ENCODE peak calls at places on chromosomes 1 and 21, in five cellular contexts. X is sigmoid colon, B is colonic mucosa, I is K562, E is lung. J is an unnamed sample.

GRCh38 chr1:43565600-43566360 is 35.1 kb downstream of the PTPRF start:
- DNase-seq in X (peak; percentile 74), B (peak; percentile 77), I (peak; percentile 70), E (no peak), J (peak; percentile 27)

GRCh38 chr1:160548183-160548582 is 25.1 kb upstream of the SLAMF6 start:
- DNase-seq in X (no peak), B (no peak), I (no peak), E (no peak), J (no peak)

GRCh38 chr1:203124546-203125317 is 2.8 kb upstream of the ADORA1 start:
- DNase-seq in X (no peak), B (no peak), I (no peak), E (no peak), J (no peak)

GRCh38 chr1:162689745-162690671 is 57.7 kb downstream of the DDR2 start:
- DNase-seq in X (no peak), B (no peak), I (no peak), E (no peak), J (no peak)

GRCh38 chr1:45789601-45790000 is 13.8 kb upstream of the MAST2 start:
- DNase-seq in X (no peak), B (no peak), I (no peak), E (no peak), J (no peak)

GRCh38 chr1:205700865-205701401 is 20.6 kb upstream of the SLC45A3 start:
- DNase-seq in X (no peak), B (no peak), I (peak; percentile 48), E (no peak), J (no peak)

GRCh38 chr1:44835738-44836675 is 7.0 kb downstream of the PTCH2 start:
- DNase-seq in X (peak; percentile 87), B (peak; percentile 91), I (peak; percentile 82), E (peak; percentile 84), J (peak; percentile 91)

GRCh38 chr1:41381691-41382530 is 20.7 kb downstream of the FOXO6 start:
- DNase-seq in X (peak; percentile 83), B (peak; percentile 43), I (no peak), E (no peak), J (no peak)

GRCh38 chr21:44907966-44908364 is 12.7 kb downstream of the ITGB2 start:
- DNase-seq in X (no peak), B (no peak), I (no peak), E (no peak), J (no peak)

GRCh38 chr1:95716097-95716496 is 482.1 kb downstream of the RWDD3 start:
- DNase-seq in X (no peak), B (no peak), I (no peak), E (no peak), J (no peak)

GRCh38 chr1:27787895-27788294 is 14.9 kb downstream of the STX12 start:
- DNase-seq in X (no peak), B (no peak), I (no peak), E (no peak), J (no peak)

GRCh38 chr1:167127661-167128060 is 33.8 kb downstream of the STYXL2 start:
- DNase-seq in X (no peak), B (no peak), I (no peak), E (no peak), J (no peak)
- H3K9me3 ChIP-seq in X (no peaks in the 10 kb centered on the region), B (no peaks in the 10 kb centered on the region), I (no peaks in the 10 kb centered on the region), E (no peaks in the 10 kb centered on the region), J (no peaks in the 10 kb centered on the region)

DNA sequence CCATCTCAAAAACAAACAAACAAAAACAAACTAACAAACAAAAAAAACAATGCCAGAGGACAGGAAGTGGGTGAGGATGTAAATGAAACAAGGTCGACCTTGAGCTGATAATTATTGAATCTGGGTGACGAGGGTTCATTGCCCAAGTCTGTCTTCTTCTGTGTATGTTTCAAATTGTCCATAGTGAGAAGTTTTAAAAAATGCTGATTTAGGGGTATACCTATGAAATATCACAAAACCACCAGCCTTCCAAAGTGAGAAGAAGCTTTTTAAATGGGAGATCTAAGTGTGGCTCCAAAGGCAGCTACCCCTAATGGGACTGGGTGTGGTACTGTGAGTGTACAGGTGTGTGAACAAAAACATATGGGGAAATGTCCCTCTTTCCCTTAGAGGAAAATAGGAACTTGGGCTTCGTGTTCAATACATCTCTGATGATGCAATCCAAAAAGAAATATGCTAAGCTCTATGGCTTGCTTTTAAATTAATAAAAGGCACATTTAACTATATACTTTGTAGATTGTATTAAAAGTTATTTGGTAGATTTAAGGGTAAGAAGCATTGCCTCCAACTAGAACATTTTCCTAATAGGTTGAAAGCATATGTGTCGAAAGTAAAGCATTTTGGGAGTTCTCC is 33.1 kb upstream of the VPS26C start:
- DNase-seq in X (no peak), B (no peak), I (no peak), E (no peak), J (no peak)
- H3K4me3 ChIP-seq in X (no peak overlapping the region), B (no peak overlapping the region), I (no peak overlapping the region), E (no peak overlapping the region), J (no peak overlapping the region)

DNA sequence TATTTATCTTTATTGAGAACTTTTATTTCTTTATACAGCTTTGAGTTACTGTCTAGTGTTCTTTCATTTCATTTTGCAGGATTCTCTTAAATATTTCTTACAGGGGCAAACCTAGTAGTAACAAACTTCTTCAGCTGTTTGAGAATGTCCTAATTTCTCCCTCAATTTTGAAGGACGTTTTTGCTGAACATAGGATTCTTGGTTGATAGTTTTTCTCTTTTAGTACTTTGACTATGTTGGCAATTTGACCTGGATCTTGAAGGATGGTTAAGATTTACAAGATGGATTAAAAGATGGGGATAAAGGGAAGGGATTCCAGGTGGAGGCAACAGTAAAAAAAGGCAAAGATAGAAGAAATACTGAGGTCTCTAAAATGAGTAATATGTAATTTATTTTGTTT is 38.9 kb downstream of the XPR1 start:
- DNase-seq in X (no peak), B (no peak), I (no peak), E (no peak), J (no peak)
- H3K9me3 ChIP-seq in X (no peaks in the 10 kb centered on the region), B (no peaks in the 10 kb centered on the region), I (no peaks in the 10 kb centered on the region), E (no peaks in the 10 kb centered on the region), J (peaks cover 30% of the 10 kb centered on the region)

GRCh38 chr1:226425431-226426031 is 17.6 kb upstream of the PARP1 start:
- DNase-seq in X (no peak), B (no peak), I (peak; percentile 35), E (no peak), J (peak; percentile 55)
- H3K4me3 ChIP-seq in X (peak overlapping the region; percentile 20), B (no peak overlapping the region), I (no peak overlapping the region), E (no peak overlapping the region), J (peak overlapping the region; percentile 70)

GRCh38 chr1:167359295-167359694 is 138.6 kb downstream of the POU2F1 start:
- DNase-seq in X (no peak), B (no peak), I (no peak), E (no peak), J (no peak)

GRCh38 chr1:167360120-167360519 is 139.4 kb downstream of the POU2F1 start:
- DNase-seq in X (no peak), B (no peak), I (no peak), E (no peak), J (no peak)

GRCh38 chr1:167362638-167363037 is 142.0 kb downstream of the POU2F1 start:
- DNase-seq in X (no peak), B (no peak), I (no peak), E (no peak), J (no peak)

GRCh38 chr1:167357305-167357704 is 136.6 kb downstream of the POU2F1 start:
- DNase-seq in X (no peak), B (no peak), I (no peak), E (no peak), J (no peak)
- H3K9me3 ChIP-seq in X (no peaks in the 10 kb centered on the region), B (no peaks in the 10 kb centered on the region), I (no peaks in the 10 kb centered on the region), E (no peaks in the 10 kb centered on the region), J (no peaks in the 10 kb centered on the region)

GRCh38 chr1:7266561-7266960 is 481.3 kb downstream of the CAMTA1 start:
- DNase-seq in X (no peak), B (peak; percentile 17), I (no peak), E (peak; percentile 16), J (no peak)
- H3K4me3 ChIP-seq in X (no peak overlapping the region), B (no peak overlapping the region), I (no peak overlapping the region), E (no peak overlapping the region), J (no peak overlapping the region)

DNA sequence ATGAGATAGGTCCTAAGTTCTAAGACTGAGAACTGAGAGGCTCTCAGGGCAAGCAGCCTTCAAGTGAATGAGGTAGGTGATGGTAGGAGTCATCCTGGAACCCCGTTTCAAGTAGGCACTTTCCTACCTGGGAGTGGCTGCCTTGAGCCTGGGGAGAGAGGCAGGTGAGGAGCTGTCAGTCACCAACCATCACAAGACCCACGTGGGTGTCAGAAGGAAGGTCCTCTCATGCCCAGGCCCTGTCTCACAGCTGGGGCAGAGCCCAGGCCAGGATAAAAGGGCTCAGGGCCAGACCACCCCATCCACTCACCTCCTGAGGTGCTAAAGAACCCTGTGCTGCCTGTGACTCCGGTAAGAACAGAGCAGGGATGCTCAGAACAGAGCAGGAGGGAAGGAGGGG is at the start of gene LCE1D:
- DNase-seq in X (no peak), B (no peak), I (no peak), E (no peak), J (no peak)
- H3K9me3 ChIP-seq in X (no peaks in the 10 kb centered on the region), B (no peaks in the 10 kb centered on the region), I (no peaks in the 10 kb centered on the region), E (no peaks in the 10 kb centered on the region), J (no peaks in the 10 kb centered on the region)

GRCh38 chr1:235556807-235557206 is 52.6 kb upstream of the B3GALNT2 start:
- DNase-seq in X (no peak), B (no peak), I (no peak), E (no peak), J (no peak)
- H3K4me3 ChIP-seq in X (no peak overlapping the region), B (no peak overlapping the region), I (no peak overlapping the region), E (no peak overlapping the region), J (no peak overlapping the region)